ENCODE peak calls at places on chromosomes 6 and 20, in six cellular contexts. C is fibroblast of the aortic adventitia, Y is nephron progenitor cell, K is GM20000, T is RWPE1, I is psoas muscle. V is an unnamed sample.

GRCh38 chr6:34234667-34235604 is 1.7 kb upstream of the HMGA1 start:
- DNase-seq in T (no peak), Y (peak), I (peak), K (peak), C (no peak), V (no peak)

GRCh38 chr6:53696351-53696750 is 30.8 kb upstream of the KLHL31 start:
- DNase-seq in K (no peak), Y (no peak), C (no peak), I (no peak), T (no peak), V (no peak)

GRCh38 chr6:14713008-14713452 is 532.8 kb upstream of the JARID2 start:
- DNase-seq in Y (no peak), K (no peak), I (peak), T (peak), C (peak), V (no peak)

GRCh38 chr20:61567204-61567603 is 315.1 kb downstream of the CDH4 start:
- DNase-seq in K (no peak), I (no peak), Y (no peak), T (no peak), C (no peak), V (no peak)

GRCh38 chr6:140217283-140217682 is 842.8 kb upstream of the CITED2 start:
- DNase-seq in K (no peak), I (no peak), T (no peak), C (no peak), Y (no peak), V (no peak)

GRCh38 chr6:21738180-21739094 is 144.9 kb downstream of the SOX4 start:
- DNase-seq in I (no peak), K (no peak), T (peak), Y (no peak), C (no peak), V (no peak)

GRCh38 chr20:11726021-11726420 is 191.7 kb upstream of the BTBD3 start:
- DNase-seq in T (no peak), C (no peak), Y (no peak), I (no peak), K (no peak), V (no peak)

GRCh38 chr6:168631589-168631988 is 190.6 kb downstream of the SMOC2 start:
- DNase-seq in T (no peak), K (no peak), I (no peak), C (no peak), Y (no peak), V (no peak)

GRCh38 chr6:157530126-157530525 is 149.1 kb downstream of the ZDHHC14 start:
- DNase-seq in C (no peak), Y (no peak), I (no peak), T (no peak), K (no peak), V (no peak)

GRCh38 chr20:52974155-52974554 is 2.0 kb downstream of the TSHZ2 start:
- DNase-seq in C (no peak), Y (no peak), K (no peak), I (no peak), T (no peak), V (no peak)

GRCh38 chr20:35776513-35777101 is 4.8 kb downstream of the PHF20 start:
- DNase-seq in K (no peak), C (peak), Y (no peak), T (no peak), I (peak), V (no peak)

GRCh38 chr6:166462461-166463135 is 79.9 kb upstream of the MPC1 start:
- DNase-seq in K (no peak), C (no peak), I (no peak), Y (no peak), T (no peak), V (no peak)

GRCh38 chr20:33175123-33175522 is 7.2 kb downstream of the BPIFA2 start:
- DNase-seq in Y (no peak), T (no peak), K (no peak), C (no peak), I (no peak), V (no peak)

GRCh38 chr20:34689486-34689885 is 12.6 kb upstream of the PIGU start:
- DNase-seq in C (no peak), I (no peak), Y (no peak), T (no peak), K (no peak), V (no peak)

GRCh38 chr20:31538327-31538726 is 24.1 kb downstream of the HM13 start:
- DNase-seq in C (no peak), K (no peak), Y (no peak), T (no peak), I (no peak), V (no peak)

GRCh38 chr20:24469116-24470030 is at the start of gene SYNDIG1:
- DNase-seq in I (no peak), C (peak), K (no peak), Y (peak), T (no peak), V (no peak)

GRCh38 chr6:91097316-91097878 is 510.5 kb upstream of the MAP3K7 start:
- DNase-seq in K (no peak), T (no peak), I (peak), C (no peak), Y (no peak), V (no peak)

GRCh38 chr6:138250513-138251247 is 32.4 kb upstream of the PBOV1 start:
- DNase-seq in C (peak), I (no peak), T (peak), Y (no peak), K (no peak), V (no peak)

GRCh38 chr6:72746276-72746675 is 124.4 kb downstream of the KCNQ5 start:
- DNase-seq in Y (no peak), I (no peak), C (peak), T (peak), K (no peak), V (no peak)

GRCh38 chr6:103783344-103783743 is 1076.4 kb downstream of the HACE1 start:
- DNase-seq in C (no peak), K (no peak), Y (no peak), T (no peak), I (no peak), V (no peak)

GRCh38 chr6:56406276-56407269 is 159.2 kb upstream of the COL21A1 start:
- DNase-seq in T (no peak), I (no peak), C (no peak), Y (no peak), K (peak), V (peak)

GRCh38 chr6:28600188-28600587 is 74.5 kb downstream of the GPX5 start:
- DNase-seq in I (no peak), Y (no peak), C (no peak), K (no peak), T (no peak), V (no peak)

GRCh38 chr20:10537850-10538480 is 102.9 kb downstream of the SLX4IP start:
- DNase-seq in K (no peak), C (peak), I (no peak), Y (no peak), T (no peak), V (no peak)

GRCh38 chr20:10538768-10539167 is 103.7 kb downstream of the SLX4IP start:
- DNase-seq in K (no peak), Y (no peak), T (no peak), I (no peak), C (no peak), V (no peak)

GRCh38 chr20:10532351-10532750 is 97.2 kb downstream of the SLX4IP start:
- DNase-seq in Y (no peak), T (no peak), K (no peak), C (no peak), I (no peak), V (no peak)

GRCh38 chr20:10539818-10540553 is 104.9 kb downstream of the SLX4IP start:
- DNase-seq in T (no peak), I (no peak), Y (no peak), K (no peak), C (no peak), V (no peak)

DNA sequence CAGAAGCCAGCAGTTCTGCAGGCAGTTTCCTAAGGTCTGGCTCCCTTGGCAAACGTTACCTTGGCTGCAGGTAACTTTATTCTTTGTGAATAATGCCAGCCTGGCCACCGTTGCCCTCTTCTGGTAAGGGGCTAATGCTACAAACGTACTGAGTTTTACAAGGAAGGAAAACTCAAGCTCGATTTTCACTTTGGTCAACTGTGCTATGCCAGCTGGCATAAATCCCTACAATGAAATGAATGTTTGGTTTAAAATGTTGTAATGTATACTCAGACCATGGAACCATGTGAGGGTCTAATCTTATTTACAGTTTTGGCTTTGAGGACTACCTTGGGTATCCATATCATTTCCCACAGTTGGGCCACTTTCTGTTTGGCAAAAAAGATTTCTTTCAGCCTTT is 101.4 kb downstream of the SLX4IP start:
- DNase-seq in Y (no peak), K (no peak), C (peak), T (no peak), I (no peak), V (no peak)
- TF ChIP-seq CTCF in Y (no peak), K (peak), C (peak), T (peak), I (peak), V (peak)

GRCh38 chr20:64055396-64055892 is 6.0 kb upstream of the SOX18 start:
- DNase-seq in I (no peak), C (no peak), Y (no peak), K (no peak), T (no peak), V (no peak)

GRCh38 chr20:64052987-64053840 is 3.8 kb upstream of the SOX18 start:
- DNase-seq in I (no peak), Y (no peak), K (no peak), C (no peak), T (no peak), V (no peak)

GRCh38 chr20:64055893-64056638 is 6.6 kb upstream of the SOX18 start:
- DNase-seq in K (no peak), C (peak), Y (no peak), I (peak), T (no peak), V (peak)

GRCh38 chr20:64052326-64052722 is 2.9 kb upstream of the SOX18 start:
- DNase-seq in Y (no peak), K (no peak), I (no peak), T (no peak), C (no peak), V (no peak)

DNA sequence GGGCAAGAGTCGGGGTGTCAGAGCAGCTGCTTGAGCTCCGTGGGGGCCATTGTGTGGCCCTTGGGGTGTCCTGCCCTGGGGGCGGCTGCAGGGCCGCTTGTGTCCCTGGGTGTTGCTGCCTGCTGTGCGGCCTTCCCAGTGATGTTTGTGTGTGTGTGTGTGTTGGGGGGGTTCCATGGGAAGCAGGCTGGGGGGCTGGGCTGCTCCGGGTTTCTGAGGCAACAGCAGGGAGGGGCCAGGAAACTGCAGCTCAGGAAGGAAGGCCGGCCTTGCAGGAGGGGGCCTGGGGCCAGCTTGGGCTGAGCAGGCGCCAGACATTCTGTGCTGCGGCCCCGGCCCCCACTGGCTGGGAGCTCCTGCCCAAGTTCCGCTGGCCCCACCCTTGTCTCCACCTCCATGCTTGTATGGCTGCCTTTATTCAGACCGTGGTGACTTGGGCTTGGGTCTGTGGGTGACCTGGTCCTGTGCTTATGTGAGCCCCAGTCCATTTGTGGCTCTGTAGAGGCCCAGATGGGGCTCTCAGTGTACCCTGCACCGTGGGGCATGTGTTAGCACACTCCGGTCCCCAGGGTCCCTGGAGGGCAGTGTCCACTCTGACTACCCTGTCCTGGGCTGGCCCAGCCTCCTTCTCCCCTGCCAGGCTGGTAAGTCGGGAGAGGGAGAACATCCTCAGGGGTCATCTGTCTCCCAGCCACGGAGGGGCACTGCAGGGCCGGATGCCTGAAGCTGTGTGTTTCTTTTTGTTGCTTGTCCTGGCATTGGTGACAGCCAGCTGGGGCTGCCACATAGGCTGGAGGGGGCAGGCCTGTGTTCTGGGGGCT is 4.6 kb upstream of the SOX18 start:
- DNase-seq in Y (peak), C (peak), T (no peak), I (peak), K (peak), V (peak)
- TF ChIP-seq CTCF in Y (no peak), C (peak), T (no peak), I (no peak), K (no peak), V (peak)

GRCh38 chr20:36992802-36993334 is 41.4 kb upstream of the SAMHD1 start:
- DNase-seq in T (no peak), Y (no peak), K (no peak), I (no peak), C (no peak), V (no peak)
- TF ChIP-seq CTCF in T (no peak), Y (no peak), K (no peak), I (no peak), C (no peak), V (no peak)

GRCh38 chr20:362271-363254 is 15.7 kb downstream of the NRSN2 start:
- DNase-seq in K (peak), C (peak), Y (no peak), T (peak), I (peak), V (no peak)
- TF ChIP-seq CTCF in K (no peak), C (peak), Y (no peak), T (no peak), I (peak), V (peak)

GRCh38 chr6:47633141-47633540 is 65.2 kb upstream of the ADGRF4 start:
- DNase-seq in K (no peak), T (peak), Y (no peak), C (peak), I (no peak), V (no peak)
- TF ChIP-seq CTCF in K (peak), T (no peak), Y (no peak), C (peak), I (no peak), V (peak)

GRCh38 chr6:79762370-79762769 is 131.2 kb downstream of the SH3BGRL2 start:
- DNase-seq in K (no peak), C (peak), I (no peak), T (no peak), Y (no peak), V (no peak)
- TF ChIP-seq CTCF in K (no peak), C (peak), I (no peak), T (no peak), Y (peak), V (no peak)

V was measured in GM10248.